ENCODE peak calls at places on chromosomes 13 and 19, in seven cellular contexts. B, Y, L, A, F, G and S are unnamed samples.

GRCh38 chr13:46367622-46368327 is 19.3 kb downstream of the RUBCNL start:
- DNase-seq in B (no peak), Y (no peak), L (no peak), A (no peak), F (no peak), G (no peak), S (no peak)

GRCh38 chr19:13804830-13805683 is 9.8 kb downstream of the ZSWIM4 start:
- DNase-seq in B (no peak), Y (peak), L (no peak), A (no peak), F (no peak), G (no peak), S (no peak)

GRCh38 chr13:33112745-33113144 is 96.5 kb downstream of the KL start:
- DNase-seq in B (no peak), Y (no peak), L (no peak), A (no peak), F (no peak), G (no peak), S (no peak)

GRCh38 chr13:98549006-98549727 is 27.7 kb downstream of the STK24 start:
- DNase-seq in B (no peak), Y (no peak), L (no peak), A (no peak), F (peak), G (no peak), S (no peak)

GRCh38 chr19:49058592-49058991 is 1.0 kb upstream of the CGB7 start:
- DNase-seq in B (peak), Y (peak), L (no peak), A (no peak), F (no peak), G (peak), S (peak)

GRCh38 chr19:40147693-40148347 is 43.4 kb upstream of the MAP3K10 start:
- DNase-seq in B (no peak), Y (no peak), L (no peak), A (no peak), F (peak), G (no peak), S (no peak)

GRCh38 chr13:26837997-26838396 is 77.4 kb upstream of the GPR12 start:
- DNase-seq in B (peak), Y (no peak), L (no peak), A (no peak), F (no peak), G (no peak), S (no peak)

GRCh38 chr19:33795370-33796163 is 1.1 kb upstream of the KCTD15 start:
- DNase-seq in B (peak), Y (peak), L (peak), A (no peak), F (no peak), G (peak), S (peak)

GRCh38 chr13:33279898-33280549 is 5.5 kb downstream of the STARD13 start:
- DNase-seq in B (peak), Y (no peak), L (no peak), A (no peak), F (no peak), G (no peak), S (no peak)

GRCh38 chr19:12314553-12314952 is 18.9 kb downstream of the ZNF563 start:
- DNase-seq in B (no peak), Y (no peak), L (no peak), A (no peak), F (no peak), G (peak), S (no peak)

GRCh38 chr19:34983786-34984185 is 16.3 kb upstream of the GRAMD1A start:
- DNase-seq in B (no peak), Y (no peak), L (no peak), A (no peak), F (no peak), G (no peak), S (no peak)

GRCh38 chr13:78660130-78660857 is 1.3 kb upstream of the OBI1 start:
- DNase-seq in B (no peak), Y (peak), L (no peak), A (no peak), F (no peak), G (no peak), S (no peak)

GRCh38 chr19:55857149-55857548 is 20.8 kb downstream of the NLRP4 start:
- DNase-seq in B (no peak), Y (no peak), L (no peak), A (no peak), F (no peak), G (no peak), S (no peak)

GRCh38 chr19:55857974-55858373 is 21.6 kb downstream of the NLRP4 start:
- DNase-seq in B (no peak), Y (no peak), L (no peak), A (no peak), F (no peak), G (no peak), S (no peak)

GRCh38 chr19:55858401-55858800 is 22.1 kb downstream of the NLRP4 start:
- DNase-seq in B (no peak), Y (no peak), L (no peak), A (no peak), F (no peak), G (no peak), S (no peak)

GRCh38 chr19:55855160-55855559 is 18.8 kb downstream of the NLRP4 start:
- DNase-seq in B (no peak), Y (no peak), L (no peak), A (no peak), F (no peak), G (no peak), S (no peak)
- TF ChIP-seq CTCF in B (no peak), Y (no peak), L (no peak), A (no peak), F (no peak), G (no peak), S (no peak)

GRCh38 chr13:108624108-108624507 is 5.3 kb upstream of the MYO16 start:
- DNase-seq in B (no peak), Y (no peak), L (no peak), A (no peak), F (no peak), G (no peak), S (no peak)
- TF ChIP-seq CTCF in B (no peak), Y (no peak), L (no peak), A (no peak), F (no peak), G (no peak), S (no peak)

GRCh38 chr19:52651956-52652355 is 13.8 kb upstream of the ZNF83 start:
- DNase-seq in B (no peak), Y (no peak), L (no peak), A (no peak), F (no peak), G (no peak), S (no peak)
- TF ChIP-seq CTCF in B (no peak), Y (no peak), L (no peak), A (no peak), F (no peak), G (no peak), S (no peak)

GRCh38 chr19:50327461-50328256 is 1.5 kb downstream of the KCNC3 start:
- DNase-seq in B (no peak), Y (no peak), L (no peak), A (no peak), F (no peak), G (no peak), S (peak)

GRCh38 chr19:50327013-50327412 is 2.2 kb downstream of the KCNC3 start:
- DNase-seq in B (no peak), Y (no peak), L (no peak), A (no peak), F (no peak), G (no peak), S (peak)

GRCh38 chr19:50329146-50329925 is at the start of gene KCNC3:
- DNase-seq in B (peak), Y (peak), L (peak), A (peak), F (peak), G (peak), S (peak)

GRCh38 chr19:50330365-50331078 is 1.3 kb upstream of the KCNC3 start:
- DNase-seq in B (peak), Y (peak), L (peak), A (peak), F (no peak), G (peak), S (peak)

DNA sequence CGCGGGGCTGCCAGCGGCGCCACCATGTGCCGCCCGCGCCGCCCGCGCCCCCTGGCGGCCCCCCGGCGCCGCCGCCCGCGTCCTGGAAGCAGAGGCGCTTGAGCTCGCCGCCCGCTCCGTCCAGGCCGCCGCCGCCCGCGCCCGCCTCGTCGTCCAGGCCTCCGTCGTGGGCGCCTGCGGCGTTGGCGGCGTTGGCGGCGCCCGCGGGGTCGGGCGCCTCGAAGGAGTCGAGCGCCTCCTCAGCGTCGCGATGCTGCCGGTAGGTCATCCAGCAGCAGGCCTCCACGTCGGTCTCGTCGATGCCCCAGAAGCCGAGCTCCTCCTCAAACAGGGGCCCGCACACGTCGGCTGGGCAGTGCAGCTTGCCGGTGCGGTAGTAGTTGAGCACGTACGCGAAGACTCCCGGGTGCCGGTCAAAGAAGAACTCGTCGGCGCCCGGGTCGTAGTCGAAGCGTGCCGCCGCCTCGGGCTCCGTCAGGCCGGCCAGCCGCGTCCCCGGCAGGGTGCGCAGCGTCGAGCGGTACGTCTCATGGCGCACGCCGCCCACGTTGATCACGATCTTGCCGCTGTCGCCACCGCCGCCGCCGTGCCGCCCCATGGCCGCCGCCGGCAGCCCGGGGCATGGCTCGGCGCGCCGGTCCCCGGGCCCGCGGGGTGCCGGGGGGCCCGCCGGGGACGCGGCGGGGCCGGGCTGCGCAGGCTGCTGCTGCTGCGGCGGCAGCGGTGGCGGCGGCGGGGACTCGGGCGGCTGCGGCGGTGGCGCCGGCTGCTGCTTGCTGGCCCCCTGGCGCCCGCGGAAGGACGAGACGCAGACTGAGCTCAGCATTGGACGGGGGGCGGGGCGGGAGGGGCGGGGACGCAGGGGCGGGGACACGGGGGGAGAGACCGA is 676 bp downstream of the KCNC3 start:
- DNase-seq in B (no peak), Y (peak), L (no peak), A (no peak), F (no peak), G (no peak), S (peak)
- TF ChIP-seq CTCF in B (no peak), Y (peak), L (peak), A (no peak), F (no peak), G (no peak), S (peak)

DNA sequence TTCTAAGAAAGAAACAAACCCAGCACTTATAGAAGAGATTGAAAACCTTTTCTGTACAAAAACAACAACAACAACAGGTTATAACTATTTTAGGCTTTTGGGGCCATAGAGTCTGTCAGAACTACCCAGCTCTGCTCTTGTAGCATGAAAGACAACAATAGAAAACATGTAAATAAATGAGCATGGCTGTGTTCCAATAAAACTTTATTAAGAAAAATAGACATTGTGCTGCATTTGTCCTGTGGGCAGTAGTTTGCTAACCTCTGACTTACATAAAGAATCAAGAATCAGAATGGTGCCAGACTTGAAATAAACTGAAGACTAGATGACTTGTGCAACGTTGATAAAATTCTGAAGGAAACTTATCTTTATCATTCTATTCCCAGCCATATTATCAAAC is 617.5 kb downstream of the DIAPH3 start:
- DNase-seq in B (no peak), Y (no peak), L (no peak), A (no peak), F (no peak), G (no peak), S (no peak)
- TF ChIP-seq CTCF in B (no peak), Y (no peak), L (no peak), A (no peak), F (no peak), G (no peak), S (no peak)